ENCODE peak calls at places on chromosomes 3 and 15, in four cellular contexts. F is naive thymus-derived CD4-positive, alpha-beta T cell; I is RWPE2; G is HepG2. P is an unnamed sample.

GRCh38 chr3:86930831-86931230 is 60.1 kb downstream of the VGLL3 start:
- ATAC-seq in F (no peak), I (no peak), G (no peak), P (no peak)

GRCh38 chr3:34675383-34676120 is 877.1 kb downstream of the PDCD6IP start:
- ATAC-seq in F (no peak), I (no peak), G (no peak), P (no peak)

GRCh38 chr3:152595975-152596832 is 238.7 kb upstream of the P2RY1 start:
- ATAC-seq in F (peak), I (no peak), G (peak), P (peak)

GRCh38 chr15:52759969-52760368 is 30.2 kb downstream of the ONECUT1 start:
- ATAC-seq in F (no peak), I (no peak), G (peak), P (no peak)

GRCh38 chr3:107579372-107579771 is 56.6 kb downstream of the BBX start:
- ATAC-seq in F (no peak), I (no peak), G (no peak), P (no peak)

GRCh38 chr15:57472861-57473260 is 96.6 kb downstream of the CGNL1 start:
- ATAC-seq in F (no peak), I (no peak), G (no peak), P (no peak)

GRCh38 chr3:188037965-188038581 is 115.9 kb upstream of the LPP start:
- ATAC-seq in F (no peak), I (peak), G (no peak), P (no peak)

GRCh38 chr3:129112308-129113052 is 9.1 kb downstream of the RAB43 start:
- ATAC-seq in F (peak), I (no peak), G (peak), P (no peak)

GRCh38 chr15:55394694-55395093 is 13.5 kb downstream of the CCPG1 start:
- ATAC-seq in F (peak), I (no peak), G (no peak), P (no peak)

P was measured in stimulated activated memory B cell treated with anti-CD40 and anti-IgM and Interleukin-4, amounts not matched to agents 10 μg/mL and 1 μg/mL and 100 μg/mL, for 72 hours.